ENCODE peak calls at places on chromosomes 12 and 14, in seven cellular contexts. F is left ventricle myocardium inferior, C is pancreas, Z is Panc1, N is heart right ventricle, H is IMR-90, G is kidney epithelial cell. B is an unnamed sample.

GRCh38 chr12:11879306-11879705 is 191.4 kb upstream of the BCL2L14 start:
- DNase-seq in N (no peak), F (no peak), H (peak; percentile 69), C (no peak), G (no peak), Z (no peak), B (no peak)

GRCh38 chr12:23128462-23128861 is 503.5 kb downstream of the ETNK1 start:
- DNase-seq in C (no peak), G (no peak), N (no peak), F (no peak), H (no peak), Z (no peak), B (no peak)

GRCh38 chr14:22650960-22651521 is 6.9 kb upstream of the OR6J1 start:
- DNase-seq in G (peak; percentile 23), H (no peak), N (no peak), F (no peak), C (no peak), Z (no peak), B (no peak)

GRCh38 chr12:66036317-66036716 is 94.2 kb downstream of the LLPH start:
- DNase-seq in F (peak; percentile 40), H (peak; percentile 92), Z (peak; percentile 24), C (peak; percentile 17), G (peak; percentile 89), N (peak; percentile 24), B (peak; percentile 85)

GRCh38 chr12:112413846-112414625 is 4.6 kb upstream of the RPL6 start:
- DNase-seq in Z (no peak), C (no peak), G (no peak), F (no peak), N (no peak), H (no peak), B (no peak)

GRCh38 chr12:59322473-59322872 is 273.4 kb upstream of the SLC16A7 start:
- DNase-seq in G (no peak), Z (no peak), H (no peak), N (peak; percentile 13), C (peak; percentile 33), F (no peak), B (no peak)

GRCh38 chr14:78022059-78022458 is 148.1 kb upstream of the NRXN3 start:
- DNase-seq in C (peak; percentile 60), Z (peak; percentile 28), N (peak; percentile 54), H (peak; percentile 16), F (peak; percentile 22), G (no peak), B (no peak)

GRCh38 chr14:66046035-66046434 is 440.1 kb upstream of the CCDC196 start:
- DNase-seq in H (no peak), G (no peak), N (no peak), F (no peak), C (no peak), Z (no peak), B (no peak)

GRCh38 chr12:110035534-110036104 is 12.7 kb downstream of the C12orf76 start:
- DNase-seq in G (no peak), N (no peak), C (no peak), Z (no peak), H (no peak), F (no peak), B (no peak)

GRCh38 chr12:13169255-13169654 is 27.3 kb upstream of the EMP1 start:
- DNase-seq in G (no peak), F (no peak), N (no peak), Z (no peak), C (no peak), H (no peak), B (no peak)

GRCh38 chr12:20731274-20731673 is 36.1 kb downstream of the SLCO1C1 start:
- DNase-seq in C (no peak), Z (no peak), H (no peak), N (no peak), F (no peak), G (no peak), B (no peak)

GRCh38 chr12:64258576-64258975 is 36.5 kb upstream of the KICS2 start:
- DNase-seq in H (peak; percentile 16), F (no peak), Z (no peak), C (no peak), G (no peak), N (no peak), B (no peak)

GRCh38 chr12:21065845-21066244 is 65.1 kb upstream of the SLCO1B1 start:
- DNase-seq in F (no peak), G (no peak), C (no peak), H (no peak), Z (no peak), N (no peak), B (no peak)

DNA sequence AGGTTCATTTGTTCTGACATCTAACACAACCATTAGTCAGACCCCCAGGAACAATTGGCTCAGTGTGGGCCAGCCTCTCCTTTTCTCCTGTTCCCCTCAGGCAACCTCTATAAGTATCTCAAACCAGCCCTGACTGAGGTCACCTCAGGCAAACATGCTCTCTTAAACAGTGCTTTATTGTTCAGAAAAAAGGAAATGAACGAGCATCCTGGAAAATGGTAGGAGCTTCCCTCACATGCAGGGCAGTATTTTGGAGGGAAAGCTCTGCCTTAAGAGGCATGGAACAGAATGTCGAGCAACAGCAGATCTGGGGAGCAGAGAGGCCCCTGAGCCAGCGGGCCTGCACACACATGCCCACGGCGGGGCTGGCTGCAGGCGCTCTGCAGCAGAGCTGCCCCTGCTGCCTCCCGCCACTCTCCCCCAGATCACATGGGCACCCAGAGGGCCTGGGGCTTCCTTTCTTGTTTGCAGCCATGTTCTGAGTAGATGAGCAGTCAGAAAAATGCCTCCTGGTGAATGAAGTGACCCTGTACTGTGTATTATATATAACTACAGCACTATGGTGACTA is 42.0 kb downstream of the MOK start:
- DNase-seq in F (no peak), Z (no peak), H (peak; percentile 60), G (peak; percentile 42), C (no peak), N (no peak), B (no peak)
- H3K4me3 ChIP-seq in F (no peak overlapping the region), Z (no peak overlapping the region), H (no peak overlapping the region), G (no peak overlapping the region), C (no peak overlapping the region), N (no peak overlapping the region), B (no peak overlapping the region)

GRCh38 chr12:116637589-116638165 is 78.5 kb downstream of the MAP1LC3B2 start:
- DNase-seq in C (no peak), N (no peak), H (no peak), Z (no peak), F (no peak), G (no peak), B (no peak)

GRCh38 chr12:116639765-116640164 is 80.6 kb downstream of the MAP1LC3B2 start:
- DNase-seq in H (no peak), N (no peak), Z (no peak), C (no peak), G (no peak), F (no peak), B (no peak)

GRCh38 chr12:116635487-116635886 is 76.3 kb downstream of the MAP1LC3B2 start:
- DNase-seq in Z (no peak), F (no peak), H (no peak), N (no peak), G (no peak), C (no peak), B (no peak)

GRCh38 chr12:116638376-116638775 is 79.2 kb downstream of the MAP1LC3B2 start:
- DNase-seq in Z (no peak), C (no peak), F (no peak), N (no peak), H (no peak), G (no peak), B (no peak)

GRCh38 chr12:116636636-116637519 is 77.7 kb downstream of the MAP1LC3B2 start:
- DNase-seq in F (no peak), Z (no peak), G (no peak), H (no peak), C (no peak), N (no peak), B (no peak)
- TF ChIP-seq CTCF in F (no peak), Z (no peak), G (no peak), H (no peak), C (no peak), N (no peak), B (no peak)

DNA sequence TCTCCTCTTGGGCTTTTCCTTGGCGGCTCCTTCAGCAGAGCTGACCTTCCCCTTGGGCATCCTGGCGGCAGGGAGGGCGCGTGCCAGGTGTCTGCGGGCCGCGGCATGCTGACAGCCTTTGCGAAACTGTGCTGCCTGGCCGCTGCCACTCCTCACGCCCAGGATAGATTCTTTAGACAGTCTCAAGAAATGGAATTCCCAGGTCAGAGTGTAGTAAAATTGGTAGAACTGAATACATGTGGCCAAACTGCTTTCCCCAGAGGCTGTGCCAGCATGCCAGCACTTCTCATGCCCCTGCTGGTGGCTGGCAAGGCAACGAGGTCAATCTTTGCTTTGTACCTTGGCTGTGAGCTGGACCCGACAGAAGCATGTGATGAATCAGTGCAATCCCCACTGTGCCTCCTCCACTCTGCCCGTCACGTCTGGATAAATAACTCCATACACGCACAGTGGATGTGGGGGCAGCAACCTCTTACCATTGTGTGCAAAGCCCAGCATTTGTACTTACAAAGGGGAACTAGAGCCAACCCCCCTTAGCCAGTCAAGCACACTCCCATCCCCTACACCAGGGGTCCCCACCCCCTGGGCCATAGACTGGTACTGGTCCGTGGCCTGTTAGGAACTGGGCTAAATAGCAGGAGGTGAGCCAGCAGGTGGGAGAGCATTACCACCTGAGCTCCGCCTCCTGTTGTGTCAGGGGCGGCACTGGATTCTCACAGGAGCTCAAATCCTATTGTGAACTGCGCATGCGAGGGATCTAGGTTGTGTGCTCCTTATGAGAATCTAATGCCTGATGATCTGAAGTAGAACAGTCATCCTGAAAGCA is 90.9 kb downstream of the ACTN1 start:
- DNase-seq in G (no peak), C (no peak), F (peak; percentile 30), N (no peak), H (no peak), Z (no peak), B (no peak)
- H3K4me3 ChIP-seq in G (no peak overlapping the region), C (no peak overlapping the region), F (no peak overlapping the region), N (no peak overlapping the region), H (no peak overlapping the region), Z (no peak overlapping the region), B (no peak overlapping the region)

GRCh38 chr14:37413050-37413449 is 182.0 kb downstream of the FOXA1 start:
- DNase-seq in N (no peak), G (no peak), Z (no peak), C (no peak), F (no peak), H (no peak), B (no peak)

GRCh38 chr14:37416264-37416663 is 178.8 kb downstream of the FOXA1 start:
- DNase-seq in N (no peak), G (no peak), Z (no peak), H (no peak), F (no peak), C (no peak), B (no peak)

GRCh38 chr14:37417151-37417550 is 177.9 kb downstream of the FOXA1 start:
- DNase-seq in N (no peak), Z (no peak), G (no peak), C (no peak), F (no peak), H (no peak), B (no peak)

GRCh38 chr14:37411079-37411735 is 183.8 kb downstream of the FOXA1 start:
- DNase-seq in Z (no peak), F (no peak), C (no peak), N (no peak), H (no peak), G (no peak), B (no peak)

DNA sequence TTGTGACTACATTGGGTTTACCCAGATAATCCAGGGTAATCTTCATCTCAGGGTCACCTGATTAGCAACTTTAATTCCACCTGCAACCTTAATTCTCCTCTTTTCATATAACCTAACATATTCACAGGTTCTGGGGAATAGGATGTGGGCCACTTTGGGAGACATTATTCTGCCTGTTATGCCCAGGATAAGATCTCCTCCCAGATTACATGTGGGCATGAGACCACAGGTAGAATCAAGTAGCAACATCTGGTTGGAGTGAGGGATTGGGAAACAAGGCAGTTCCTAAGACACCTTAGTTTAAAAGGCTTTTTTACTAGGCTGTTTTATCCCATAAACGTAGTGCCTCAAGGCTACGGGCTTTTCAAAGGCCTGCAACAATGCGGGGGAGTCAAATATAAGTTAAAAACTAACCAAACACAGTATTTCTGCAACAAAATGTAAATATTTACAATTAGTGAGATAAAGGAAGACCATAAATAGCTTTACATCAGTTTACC is 181.5 kb downstream of the FOXA1 start:
- DNase-seq in H (no peak), G (no peak), C (no peak), Z (no peak), F (no peak), N (no peak), B (no peak)
- TF ChIP-seq CTCF in H (no peak), G (no peak), C (no peak), Z (no peak), F (no peak), N (no peak), B (no peak)